ENCODE peak calls at places on chromosome 7, in eight cellular contexts. One of them, this sample, is unnamed.

GRCh38 chr7:82007315-82007714 is 237.5 kb upstream of the HGF start:
- DNase-seq in NCI-H1694 treated with DMSO at 0.1 percent for 48 hours: no peak
- DNase-seq in lower lobe of right lung: no peak
- DNase-seq in NCI-H1436: no peak
- DNase-seq in ELF-1: no peak
- DNase-seq in astrocyte: no peak
- DNase-seq in NCI-H345: no peak
- DNase-seq in neural crest cell: no peak
- DNase-seq in this sample: no peak

GRCh38 chr7:23615331-23615730 is 18.1 kb downstream of the CCDC126 start:
- DNase-seq in NCI-H345: no peak
- DNase-seq in NCI-H1694 treated with DMSO at 0.1 percent for 48 hours: no peak
- DNase-seq in NCI-H1436: no peak
- DNase-seq in ELF-1: no peak
- DNase-seq in lower lobe of right lung: no peak
- DNase-seq in neural crest cell: no peak
- DNase-seq in astrocyte: peak
- DNase-seq in this sample: no peak

GRCh38 chr7:41481353-41481752 is 221.5 kb downstream of the INHBA start:
- DNase-seq in NCI-H1436: no peak
- DNase-seq in astrocyte: no peak
- DNase-seq in neural crest cell: no peak
- DNase-seq in NCI-H345: no peak
- DNase-seq in ELF-1: no peak
- DNase-seq in lower lobe of right lung: no peak
- DNase-seq in NCI-H1694 treated with DMSO at 0.1 percent for 48 hours: no peak
- DNase-seq in this sample: no peak

GRCh38 chr7:15554081-15554480 is 7.7 kb downstream of the AGMO start:
- DNase-seq in NCI-H345: no peak
- DNase-seq in ELF-1: no peak
- DNase-seq in lower lobe of right lung: no peak
- DNase-seq in neural crest cell: no peak
- DNase-seq in astrocyte: peak
- DNase-seq in NCI-H1694 treated with DMSO at 0.1 percent for 48 hours: no peak
- DNase-seq in NCI-H1436: no peak
- DNase-seq in this sample: no peak

GRCh38 chr7:92178928-92179373 is at the start of gene LRRD1:
- DNase-seq in lower lobe of right lung: peak
- DNase-seq in NCI-H345: no peak
- DNase-seq in astrocyte: peak
- DNase-seq in NCI-H1436: peak
- DNase-seq in neural crest cell: peak
- DNase-seq in NCI-H1694 treated with DMSO at 0.1 percent for 48 hours: peak
- DNase-seq in ELF-1: peak
- DNase-seq in this sample: peak

GRCh38 chr7:97118306-97118917 is 914 bp downstream of the SDHAF3 start:
- DNase-seq in neural crest cell: no peak
- DNase-seq in NCI-H1436: no peak
- DNase-seq in NCI-H345: no peak
- DNase-seq in NCI-H1694 treated with DMSO at 0.1 percent for 48 hours: no peak
- DNase-seq in astrocyte: no peak
- DNase-seq in ELF-1: no peak
- DNase-seq in lower lobe of right lung: no peak
- DNase-seq in this sample: no peak

GRCh38 chr7:25968205-25968993 is 183.6 kb upstream of the NFE2L3 start:
- DNase-seq in NCI-H1436: no peak
- DNase-seq in lower lobe of right lung: no peak
- DNase-seq in neural crest cell: no peak
- DNase-seq in NCI-H345: no peak
- DNase-seq in astrocyte: no peak
- DNase-seq in NCI-H1694 treated with DMSO at 0.1 percent for 48 hours: no peak
- DNase-seq in ELF-1: no peak
- DNase-seq in this sample: no peak

GRCh38 chr7:69903410-69903809 is 305.1 kb downstream of the AUTS2 start:
- DNase-seq in NCI-H345: no peak
- DNase-seq in neural crest cell: no peak
- DNase-seq in ELF-1: no peak
- DNase-seq in lower lobe of right lung: no peak
- DNase-seq in NCI-H1436: no peak
- DNase-seq in astrocyte: peak
- DNase-seq in NCI-H1694 treated with DMSO at 0.1 percent for 48 hours: no peak
- DNase-seq in this sample: no peak